ENCODE peak calls at places on chromosomes 1 and 21, in five cellular contexts. B, N, M, H and A are unnamed samples.

GRCh38 chr1:24253569-24253968 is 65.6 kb upstream of the GRHL3 start:
- DNase-seq in B (no peak), N (no peak), H (no peak), M (no peak), A (no peak)

GRCh38 chr1:201759194-201759814 is 69.7 kb upstream of the IPO9 start:
- DNase-seq in B (no peak), N (no peak), M (no peak), H (no peak), A (no peak)

GRCh38 chr1:25619101-25619890 is 2.7 kb downstream of the MAN1C1 start:
- DNase-seq in M (peak), B (no peak), N (peak), H (no peak), A (peak)

GRCh38 chr1:71494163-71494562 is 413.3 kb upstream of the ZRANB2 start:
- DNase-seq in M (no peak), H (no peak), N (no peak), B (no peak), A (no peak)

GRCh38 chr21:45910548-45911221 is 70.9 kb upstream of the COL6A1 start:
- DNase-seq in B (no peak), N (no peak), H (no peak), M (no peak), A (no peak)

GRCh38 chr1:3473381-3473844 is 18.9 kb downstream of the ARHGEF16 start:
- DNase-seq in N (no peak), H (no peak), M (no peak), B (peak), A (no peak)

GRCh38 chr1:9101510-9102146 is 27.3 kb downstream of the GPR157 start:
- DNase-seq in B (peak), M (no peak), N (peak), H (peak), A (peak)

GRCh38 chr1:84768634-84769033 is 78.4 kb upstream of the SSX2IP start:
- DNase-seq in B (no peak), N (no peak), M (no peak), H (no peak), A (no peak)

GRCh38 chr1:230189276-230190183 is 122.5 kb downstream of the GALNT2 start:
- DNase-seq in B (no peak), N (no peak), H (no peak), M (no peak), A (no peak)

GRCh38 chr1:8944006-8944405 is 1.7 kb upstream of the CA6 start:
- DNase-seq in N (no peak), H (no peak), B (no peak), M (no peak), A (no peak)

GRCh38 chr1:155002479-155003226 is at the start of gene ZBTB7B:
- DNase-seq in B (peak), M (no peak), H (no peak), N (peak), A (peak)

GRCh38 chr1:160108888-160109662 is 6.5 kb upstream of the ATP1A2 start:
- DNase-seq in N (peak), H (peak), B (no peak), M (no peak), A (no peak)

GRCh38 chr1:91559838-91560514 is 59.3 kb downstream of the CDC7 start:
- DNase-seq in B (no peak), M (no peak), H (no peak), N (no peak), A (no peak)

GRCh38 chr21:42665484-42665883 is 12.1 kb downstream of the PDE9A start:
- DNase-seq in H (no peak), M (no peak), N (no peak), B (no peak), A (no peak)

GRCh38 chr1:174841747-174842146 is 158.0 kb upstream of the CACYBP start:
- DNase-seq in M (no peak), H (no peak), N (no peak), B (no peak), A (no peak)

GRCh38 chr1:169809370-169810095 is 14.8 kb upstream of the METTL18 start:
- DNase-seq in M (no peak), B (peak), H (peak), N (peak), A (no peak)

GRCh38 chr1:206050655-206051235 is 2.2 kb upstream of the RHEX start:
- DNase-seq in B (no peak), H (no peak), N (no peak), M (no peak), A (no peak)

GRCh38 chr1:37028981-37029617 is 5.2 kb downstream of the GRIK3 start:
- DNase-seq in N (peak), M (no peak), H (no peak), B (no peak), A (no peak)

GRCh38 chr1:89566761-89567174 is 42.1 kb downstream of the LRRC8B start:
- DNase-seq in N (peak), H (peak), B (no peak), M (no peak), A (no peak)

GRCh38 chr21:35229290-35229689 is 180.2 kb upstream of the RUNX1 start:
- DNase-seq in B (no peak), M (no peak), N (no peak), H (peak), A (no peak)

GRCh38 chr1:19123837-19124236 is 86.2 kb downstream of the UBR4 start:
- DNase-seq in M (no peak), N (no peak), B (no peak), H (peak), A (no peak)

GRCh38 chr21:36994501-36995189 is 11.9 kb upstream of the RIPPLY3 start:
- DNase-seq in B (no peak), N (no peak), H (peak), M (no peak), A (no peak)

GRCh38 chr21:42568377-42568776 is 54.7 kb downstream of the SLC37A1 start:
- DNase-seq in M (no peak), N (no peak), B (no peak), H (no peak), A (no peak)

GRCh38 chr1:47756006-47756405 is 241.2 kb downstream of the TRABD2B start:
- DNase-seq in B (no peak), H (no peak), M (no peak), N (no peak), A (no peak)